ENCODE peak calls at places on chromosomes 11 and 22, in seven cellular contexts. K is cardiac muscle cell, E is astrocyte of the cerebellum, C is tibial artery, B is endothelial cell, F is left ventricle myocardium inferior, M is thoracic aorta. A is an unnamed sample.

GRCh38 chr22:50403701-50404101 is 60.6 kb downstream of the PPP6R2 start:
- DNase-seq in K (peak), E (no peak), C (peak), B (no peak), F (peak), M (no peak), A (no peak)

GRCh38 chr11:121328967-121329653 is 36.5 kb downstream of the SC5D start:
- DNase-seq in K (no peak), E (no peak), C (no peak), B (no peak), F (no peak), M (no peak), A (no peak)

GRCh38 chr11:87304350-87304749 is 266.6 kb downstream of the TMEM135 start:
- DNase-seq in K (no peak), E (no peak), C (no peak), B (no peak), F (no peak), M (no peak), A (no peak)

GRCh38 chr11:121191787-121192186 is 90.7 kb downstream of the TECTA start:
- DNase-seq in K (no peak), E (no peak), C (no peak), B (no peak), F (no peak), M (no peak), A (no peak)

GRCh38 chr11:104999716-105000115 is 23.3 kb downstream of the CASP5 start:
- DNase-seq in K (no peak), E (no peak), C (no peak), B (no peak), F (no peak), M (no peak), A (no peak)

GRCh38 chr22:29043906-29044575 is 17.6 kb downstream of the C22orf31 start:
- DNase-seq in K (peak), E (no peak), C (no peak), B (no peak), F (no peak), M (no peak), A (no peak)

GRCh38 chr11:84384637-84385227 is 1098.6 kb upstream of the CCDC90B start:
- DNase-seq in K (peak), E (peak), C (peak), B (peak), F (no peak), M (peak), A (no peak)

GRCh38 chr22:24928322-24928721 is 18.2 kb downstream of the LHFPL7 start:
- DNase-seq in K (no peak), E (no peak), C (no peak), B (no peak), F (no peak), M (no peak), A (no peak)

GRCh38 chr22:45996241-45997076 is 19.5 kb upstream of the WNT7B start:
- DNase-seq in K (peak), E (no peak), C (peak), B (no peak), F (peak), M (no peak), A (no peak)

GRCh38 chr11:2586793-2587131 is 113.0 kb downstream of the KCNQ1OT1 start:
- DNase-seq in K (no peak), E (no peak), C (no peak), B (no peak), F (no peak), M (no peak), A (no peak)

GRCh38 chr11:69444381-69445130 is 36.9 kb upstream of the LINC01488 start:
- DNase-seq in K (peak), E (no peak), C (peak), B (peak), F (peak), M (peak), A (no peak)

GRCh38 chr22:37112084-37112728 is 2.7 kb upstream of the TMPRSS6 start:
- DNase-seq in K (no peak), E (no peak), C (no peak), B (no peak), F (no peak), M (no peak), A (no peak)

GRCh38 chr11:103901656-103902055 is 134.8 kb upstream of the DDI1 start:
- DNase-seq in K (peak), E (no peak), C (no peak), B (no peak), F (no peak), M (no peak), A (no peak)

GRCh38 chr22:36399473-36399780 is 11.7 kb upstream of the MYH9 start:
- DNase-seq in K (no peak), E (no peak), C (no peak), B (no peak), F (no peak), M (no peak), A (no peak)

GRCh38 chr11:78940500-78941225 is 366.0 kb upstream of the NARS2 start:
- DNase-seq in K (no peak), E (no peak), C (no peak), B (no peak), F (no peak), M (no peak), A (no peak)

GRCh38 chr22:26589367-26589844 is 526 bp downstream of the TPST2 start:
- DNase-seq in K (peak), E (no peak), C (no peak), B (peak), F (peak), M (no peak), A (no peak)

GRCh38 chr11:123135863-123136446 is 59.1 kb downstream of the CLMP start:
- DNase-seq in K (peak), E (no peak), C (no peak), B (no peak), F (no peak), M (no peak), A (no peak)

GRCh38 chr22:26956346-26956745 is 299.0 kb downstream of the MIAT start:
- DNase-seq in K (no peak), E (no peak), C (no peak), B (no peak), F (no peak), M (no peak), A (no peak)

GRCh38 chr11:116930177-116930576 is 92.8 kb upstream of the APOA1 start:
- DNase-seq in K (peak), E (peak), C (no peak), B (no peak), F (no peak), M (no peak), A (no peak)

GRCh38 chr11:16831281-16832192 is 93.1 kb downstream of the C11orf58 start:
- DNase-seq in K (peak), E (no peak), C (no peak), B (no peak), F (no peak), M (no peak), A (no peak)

GRCh38 chr11:89381094-89381493 is 110.1 kb downstream of the NOX4 start:
- DNase-seq in K (peak), E (peak), C (peak), B (no peak), F (no peak), M (peak), A (no peak)

GRCh38 chr11:75270896-75271415 is 30.4 kb downstream of the TPBGL start:
- DNase-seq in K (no peak), E (no peak), C (no peak), B (no peak), F (peak), M (no peak), A (no peak)

GRCh38 chr11:8062781-8063257 is 18.2 kb upstream of the TUB start:
- DNase-seq in K (no peak), E (no peak), C (peak), B (no peak), F (no peak), M (no peak), A (no peak)

GRCh38 chr11:75261474-75261847 is 20.9 kb downstream of the TPBGL start:
- DNase-seq in K (no peak), E (no peak), C (peak), B (no peak), F (no peak), M (no peak), A (no peak)

GRCh38 chr11:122731500-122731913 is 76.0 kb downstream of the UBASH3B start:
- DNase-seq in K (peak), E (no peak), C (no peak), B (no peak), F (no peak), M (no peak), A (no peak)

GRCh38 chr22:27918351-27919221 is 470 bp downstream of the PITPNB start:
- DNase-seq in K (peak), E (peak), C (peak), B (peak), F (peak), M (peak), A (peak)

GRCh38 chr11:18527512-18527911 is 770 bp upstream of the TSG101 start:
- DNase-seq in K (peak), E (no peak), C (no peak), B (no peak), F (no peak), M (no peak), A (no peak)

GRCh38 chr22:42868751-42869251 is 11.7 kb upstream of the ARFGAP3 start:
- DNase-seq in K (peak), E (peak), C (peak), B (no peak), F (peak), M (no peak), A (no peak)

GRCh38 chr22:24728790-24729637 is 45.5 kb downstream of the PIWIL3 start:
- DNase-seq in K (peak), E (no peak), C (peak), B (peak), F (peak), M (no peak), A (no peak)

GRCh38 chr11:65418431-65418680 is 4.2 kb upstream of the NEAT1 start:
- DNase-seq in K (no peak), E (no peak), C (no peak), B (no peak), F (peak), M (no peak), A (no peak)

GRCh38 chr11:66638177-66639065 is at the start of gene RBM4:
- DNase-seq in K (peak), E (peak), C (peak), B (peak), F (peak), M (peak), A (peak)
- TF ChIP-seq CTCF in K (peak), E (peak), C (peak), B (no peak), F (no peak), M (no peak), A (peak)

GRCh38 chr11:94762208-94762607 is 5.9 kb upstream of the AMOTL1 start:
- DNase-seq in K (no peak), E (no peak), C (no peak), B (peak), F (no peak), M (no peak), A (no peak)
- TF ChIP-seq CTCF in K (peak), E (peak), C (no peak), B (peak), F (peak), M (no peak), A (peak)

DNA sequence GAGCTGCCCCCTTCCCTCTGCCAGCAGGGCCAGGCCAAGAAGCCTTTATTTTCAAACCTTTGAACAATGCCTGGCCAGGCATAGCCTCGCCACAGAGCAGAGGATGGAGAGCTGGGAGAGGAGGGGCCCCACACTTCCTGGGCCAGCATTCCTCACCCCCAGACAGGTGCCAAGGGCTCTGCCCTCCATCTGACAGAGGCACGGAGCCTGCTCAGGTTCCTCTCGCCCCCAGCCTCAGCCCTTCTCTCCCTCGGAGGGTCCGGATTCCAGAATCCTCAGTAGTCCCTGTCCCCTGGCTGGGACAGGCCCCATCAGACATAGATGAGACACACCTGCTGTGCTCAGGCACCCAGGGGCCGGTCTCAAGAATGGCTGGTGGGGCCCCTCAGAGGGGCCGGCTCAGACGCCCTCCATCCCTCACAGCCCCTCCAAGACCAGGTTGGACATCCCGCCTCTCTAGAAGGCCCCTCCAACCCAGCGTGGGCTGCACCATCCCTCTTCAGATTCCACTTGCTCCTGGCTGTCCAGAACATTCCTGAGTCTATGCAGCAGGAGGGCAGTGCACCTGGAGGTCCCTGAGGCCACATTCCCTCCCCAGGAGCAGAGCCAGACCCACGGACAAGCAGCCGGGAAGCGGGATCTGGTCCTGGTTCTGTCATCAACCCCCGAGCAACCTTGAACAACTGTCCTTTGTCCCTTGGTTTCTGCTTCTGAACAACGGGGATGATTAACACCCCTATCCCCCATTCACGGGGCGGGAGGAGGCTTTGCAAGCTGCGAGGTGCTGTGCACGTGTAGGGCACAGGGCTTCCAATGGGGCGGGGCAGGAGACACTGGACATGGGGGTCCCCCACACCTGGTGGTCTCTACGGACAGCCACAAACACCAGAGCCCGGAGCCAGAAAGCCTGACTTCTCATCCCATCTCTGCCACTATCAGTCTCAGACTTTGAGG is 13.0 kb upstream of the PDGFB start:
- DNase-seq in K (no peak), E (no peak), C (no peak), B (no peak), F (no peak), M (no peak), A (no peak)
- TF ChIP-seq CTCF in K (no peak), E (no peak), C (no peak), B (no peak), F (no peak), M (no peak), A (no peak)

GRCh38 chr11:9266132-9266736 is 1.1 kb upstream of the DENND5A start:
- DNase-seq in K (no peak), E (no peak), C (no peak), B (no peak), F (no peak), M (no peak), A (no peak)

GRCh38 chr11:9264381-9265210 is 554 bp downstream of the DENND5A start:
- DNase-seq in K (peak), E (peak), C (peak), B (peak), F (peak), M (peak), A (peak)

GRCh38 chr11:9265211-9266131 is at the start of gene DENND5A:
- DNase-seq in K (peak), E (peak), C (peak), B (peak), F (peak), M (peak), A (peak)

GRCh38 chr11:9263840-9264380 is 1.2 kb downstream of the DENND5A start:
- DNase-seq in K (no peak), E (no peak), C (no peak), B (no peak), F (no peak), M (no peak), A (no peak)

DNA sequence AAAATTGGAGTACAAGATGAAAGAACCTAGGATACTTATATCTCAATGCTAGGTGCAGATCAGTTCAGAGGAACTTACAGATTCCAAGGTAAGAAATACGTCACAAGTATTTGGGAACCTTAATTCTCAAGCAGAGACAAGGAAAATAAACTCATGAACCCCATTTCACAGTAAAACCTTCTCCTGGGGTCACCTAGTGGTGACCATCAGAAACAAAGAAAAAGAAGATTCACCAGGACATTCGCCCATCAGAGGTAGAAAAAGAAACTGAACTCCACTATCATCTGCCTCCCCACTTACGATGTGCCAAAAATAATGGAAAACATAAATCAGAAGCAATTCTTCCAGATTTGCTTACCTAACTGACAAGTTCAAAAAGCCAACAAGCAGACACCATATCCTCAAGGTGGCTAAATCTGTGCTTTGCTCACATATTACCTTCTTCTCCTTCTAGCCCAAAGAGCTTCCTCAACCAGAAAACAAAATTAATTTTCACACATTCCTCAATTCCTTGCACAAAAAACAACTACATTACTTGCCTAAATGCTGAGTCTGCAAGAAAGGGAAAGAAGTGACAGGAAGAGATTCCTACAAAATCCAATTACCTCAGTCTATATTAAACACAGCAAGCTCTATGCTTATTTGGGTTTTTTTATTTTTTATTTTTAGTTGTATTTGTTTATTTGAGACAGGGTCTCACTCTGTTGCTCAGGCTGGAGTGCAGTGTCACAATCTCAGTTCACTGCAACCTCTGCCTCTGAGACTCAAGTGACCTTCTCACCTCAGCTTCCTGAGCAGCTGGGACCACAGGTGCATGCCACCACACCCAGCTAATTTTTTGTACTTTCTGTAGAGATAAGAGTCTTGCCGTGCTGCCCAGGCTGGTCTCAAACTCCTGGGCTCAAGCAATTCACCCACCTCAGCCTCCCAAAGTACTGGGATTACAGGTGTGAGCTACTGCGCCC is 4.7 kb downstream of the DENND5A start:
- DNase-seq in K (no peak), E (no peak), C (no peak), B (no peak), F (no peak), M (no peak), A (no peak)
- TF ChIP-seq CTCF in K (peak), E (peak), C (no peak), B (no peak), F (peak), M (no peak), A (peak)

DNA sequence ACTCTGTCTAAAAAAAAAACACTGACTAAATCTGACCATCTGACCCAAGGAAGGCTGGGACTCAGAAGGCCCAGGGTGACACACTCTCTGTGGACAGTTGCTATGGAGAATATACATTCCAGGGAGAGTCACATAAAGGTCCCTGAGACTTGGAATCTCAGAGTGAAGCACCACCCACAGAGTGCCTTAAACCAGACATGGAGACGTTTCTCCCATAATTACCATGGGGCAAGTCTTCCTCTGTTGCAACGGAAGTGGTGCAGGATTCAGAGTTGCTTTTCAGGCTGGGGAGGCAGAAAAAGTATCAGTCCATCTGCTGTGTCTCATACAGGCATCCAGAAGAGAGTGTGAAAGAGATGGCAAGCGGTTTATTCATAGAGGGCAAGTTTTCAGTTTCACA is 58.7 kb upstream of the SLN start:
- DNase-seq in K (peak), E (no peak), C (no peak), B (no peak), F (no peak), M (no peak), A (no peak)
- TF ChIP-seq CTCF in K (no peak), E (no peak), C (no peak), B (no peak), F (no peak), M (no peak), A (no peak)

GRCh38 chr11:21658654-21659193 is 534.2 kb upstream of the ANO5 start:
- DNase-seq in K (no peak), E (no peak), C (no peak), B (no peak), F (no peak), M (no peak), A (no peak)
- TF ChIP-seq CTCF in K (no peak), E (no peak), C (no peak), B (no peak), F (no peak), M (no peak), A (no peak)

GRCh38 chr11:112656772-112657428 is 304.3 kb upstream of the NCAM1 start:
- DNase-seq in K (peak), E (peak), C (no peak), B (no peak), F (no peak), M (no peak), A (no peak)
- TF ChIP-seq CTCF in K (no peak), E (no peak), C (no peak), B (no peak), F (no peak), M (no peak), A (no peak)

GRCh38 chr11:31106963-31107576 is 262.5 kb downstream of the DCDC1 start:
- DNase-seq in K (peak), E (peak), C (peak), B (peak), F (peak), M (no peak), A (no peak)
- TF ChIP-seq CTCF in K (peak), E (peak), C (peak), B (peak), F (peak), M (peak), A (peak)

DNA sequence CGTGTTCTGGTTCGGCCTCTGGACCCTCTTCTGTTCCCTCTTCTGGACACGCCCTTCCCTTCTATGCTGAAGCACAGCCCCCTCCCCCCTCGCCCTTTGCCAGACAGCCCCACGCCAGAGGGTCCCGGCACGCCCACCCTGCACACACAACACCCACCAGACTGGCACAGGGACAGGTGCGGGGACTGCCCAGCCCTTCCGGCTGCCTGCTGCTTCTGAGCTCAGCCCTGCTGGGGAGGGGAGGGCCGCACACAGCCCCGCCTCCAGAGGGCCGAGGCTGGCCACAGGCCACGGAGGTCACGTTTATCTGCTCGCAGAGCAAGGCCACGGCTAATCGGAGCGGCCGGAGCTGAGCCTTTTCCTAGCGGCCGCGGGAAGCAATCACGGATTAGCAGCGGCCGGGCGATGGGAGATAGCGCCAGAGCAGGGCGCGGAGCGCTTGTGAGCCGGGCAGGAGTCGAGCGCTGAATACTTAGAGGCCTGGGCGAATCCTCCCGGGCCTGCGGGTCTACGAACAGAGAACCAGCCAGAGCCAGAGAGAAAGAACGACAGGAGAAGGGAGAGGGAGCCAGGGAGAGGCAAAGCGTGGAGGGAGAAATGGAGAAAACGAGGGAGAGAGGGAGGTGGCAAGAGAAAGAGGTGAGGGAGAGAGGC is 21.5 kb downstream of the OTUB1 start:
- DNase-seq in K (peak), E (no peak), C (peak), B (peak), F (peak), M (no peak), A (peak)
- TF ChIP-seq CTCF in K (peak), E (peak), C (peak), B (no peak), F (peak), M (peak), A (peak)

A was measured in type B pancreatic cell.